ENCODE peak calls at places on chromosomes 2 and 18, in four cellular contexts. W is type B pancreatic cell; N is CD4-positive, alpha-beta T cell; X is activated CD8-positive, alpha-beta memory T cell treated with anti-CD3 and anti-CD28 coated beads, Interleukin-2, amount 50 U/mL, for 48 hours. V is an unnamed sample.

GRCh38 chr2:109555346-109555900 is 58.3 kb downstream of the SEPTIN10 start:
- DNase-seq in W (no peak), N (no peak), X (no peak), V (no peak)

GRCh38 chr2:166651080-166651675 is 157.1 kb upstream of the SCN7A start:
- DNase-seq in W (no peak), N (no peak), X (no peak), V (peak)

GRCh38 chr2:215613265-215613664 is 177.4 kb upstream of the FN1 start:
- DNase-seq in W (no peak), N (no peak), X (no peak), V (no peak)

GRCh38 chr2:180124273-180124881 is 117.3 kb upstream of the CWC22 start:
- DNase-seq in W (no peak), N (no peak), X (no peak), V (no peak)

GRCh38 chr2:43133708-43134570 is 92.5 kb downstream of the ZFP36L2 start:
- DNase-seq in W (no peak), N (peak), X (peak), V (no peak)

GRCh38 chr2:29075894-29076700 is 1.8 kb upstream of the PCARE start:
- DNase-seq in W (no peak), N (no peak), X (no peak), V (no peak)

GRCh38 chr2:227163998-227164744 is at the start of the genes COL4A3 and COL4A4:
- DNase-seq in W (no peak), N (no peak), X (peak), V (no peak)

GRCh38 chr2:5933669-5934068 is 241.5 kb downstream of the SOX11 start:
- DNase-seq in W (no peak), N (no peak), X (no peak), V (no peak)

GRCh38 chr2:238039985-238040384 is 20.8 kb upstream of the SCLY start:
- DNase-seq in W (no peak), N (no peak), X (peak), V (no peak)

GRCh38 chr18:36843199-36843598 is 14.3 kb downstream of the KIAA1328 start:
- DNase-seq in W (no peak), N (no peak), X (no peak), V (no peak)

GRCh38 chr18:28152354-28152753 is 24.6 kb downstream of the CDH2 start:
- DNase-seq in W (no peak), N (no peak), X (no peak), V (no peak)

GRCh38 chr18:69490813-69491212 is 90.1 kb downstream of the DOK6 start:
- DNase-seq in W (no peak), N (no peak), X (no peak), V (peak)

GRCh38 chr18:45423664-45424063 is 191.6 kb upstream of the SLC14A2 start:
- DNase-seq in W (no peak), N (no peak), X (no peak), V (no peak)

GRCh38 chr2:24586955-24587354 is 95.9 kb downstream of the NCOA1 start:
- DNase-seq in W (no peak), N (no peak), X (no peak), V (no peak)

GRCh38 chr2:105431367-105432088 is 32.7 kb upstream of the FHL2 start:
- DNase-seq in W (no peak), N (no peak), X (no peak), V (no peak)

GRCh38 chr18:36401462-36401861 is 103.9 kb downstream of the FHOD3 start:
- DNase-seq in W (no peak), N (no peak), X (no peak), V (no peak)

GRCh38 chr18:55280515-55280914 is 307.5 kb downstream of the TCF4 start:
- DNase-seq in W (no peak), N (no peak), X (no peak), V (no peak)

GRCh38 chr18:33839452-33840225 is 261.6 kb downstream of the ASXL3 start:
- DNase-seq in W (no peak), N (no peak), X (no peak), V (no peak)

GRCh38 chr2:159177957-159178356 is 108.5 kb downstream of the WDSUB1 start:
- DNase-seq in W (no peak), N (no peak), X (no peak), V (no peak)

GRCh38 chr2:188291142-188291616 is 495 bp upstream of the GULP1 start:
- DNase-seq in W (no peak), N (no peak), X (no peak), V (no peak)

GRCh38 chr2:108253106-108253505 is 13.3 kb downstream of the SULT1C3 start:
- DNase-seq in W (no peak), N (no peak), X (no peak), V (no peak)

GRCh38 chr2:67565761-67566160 is 168.6 kb downstream of the ETAA1 start:
- DNase-seq in W (no peak), N (no peak), X (no peak), V (no peak)

GRCh38 chr2:231360881-231361294 is 34.6 kb upstream of the B3GNT7 start:
- DNase-seq in W (no peak), N (no peak), X (no peak), V (no peak)

GRCh38 chr2:223797811-223798721 is 39.3 kb downstream of the AP1S3 start:
- DNase-seq in W (no peak), N (no peak), X (no peak), V (no peak)

GRCh38 chr2:54986266-54986665 is 64.0 kb downstream of the RTN4 start:
- DNase-seq in W (no peak), N (no peak), X (no peak), V (no peak)

GRCh38 chr2:158687315-158687714 is 107.8 kb upstream of the DAPL1 start:
- DNase-seq in W (no peak), N (no peak), X (no peak), V (no peak)

GRCh38 chr2:101864426-101864825 is 127.3 kb upstream of the IL1R2 start:
- DNase-seq in W (no peak), N (no peak), X (no peak), V (no peak)

V was measured in AG04449.